ENCODE peak calls at places on chromosomes 4 and X, in eight cellular contexts. U is HAP-1; C is hippocampal formation; Z is M059J; I is substantia nigra; H is stimulated activated CD4-positive, alpha-beta T cell treated with anti-CD3 and anti-CD28 coated beads, Interleukin-15, amount 100 ng/mL, for 1 hour; R is MCF 10A; A is ACHN. K is an unnamed sample.

GRCh38 chr4:41390661-41391060 is 133.9 kb downstream of the UCHL1 start:
- DNase-seq in A (no peak), H (no peak), C (no peak), R (no peak), I (no peak), U (no peak), Z (no peak), K (no peak)

GRCh38 chrX:74925210-74926088 is at the start of gene NEXMIF:
- DNase-seq in R (no peak), I (peak; percentile 2), H (no peak), U (peak; percentile 73), A (no peak), Z (peak; percentile 7), C (no peak), K (no peak)

GRCh38 chr4:80388284-80388607 is 52.7 kb downstream of the CFAP299 start:
- DNase-seq in U (no peak), Z (no peak), R (no peak), C (no peak), A (no peak), H (no peak), I (no peak), K (no peak)

GRCh38 chr4:185811509-185812364 is at the start of gene SORBS2:
- DNase-seq in H (no peak), R (peak; percentile 43), U (peak; percentile 34), Z (peak; percentile 62), I (no peak), A (peak; percentile 79), C (peak; percentile 45), K (no peak)

GRCh38 chr4:161629694-161630441 is 533.9 kb downstream of the FSTL5 start:
- DNase-seq in I (no peak), R (peak; percentile 7), Z (peak; percentile 89), U (no peak), A (no peak), C (no peak), H (no peak), K (no peak)

GRCh38 chrX:53281321-53281822 is at the start of gene IQSEC2:
- DNase-seq in R (peak; percentile 93), A (peak; percentile 73), H (no peak), C (peak; percentile 33), Z (peak; percentile 88), U (peak; percentile 93), I (peak; percentile 27), K (no peak)

GRCh38 chrX:131783555-131784338 is 239.4 kb upstream of the STK26 start:
- DNase-seq in C (peak; percentile 78), R (peak; percentile 94), A (no peak), H (no peak), Z (peak; percentile 24), U (no peak), I (peak; percentile 32), K (no peak)

GRCh38 chr4:185254434-185254833 is 45.0 kb downstream of the SNX25 start:
- DNase-seq in A (no peak), U (no peak), I (no peak), C (no peak), R (peak; percentile 36), H (no peak), Z (peak; percentile 33), K (no peak)

GRCh38 chr4:6258741-6259140 is 10.9 kb upstream of the WFS1 start:
- DNase-seq in I (no peak), A (no peak), R (no peak), C (no peak), H (no peak), U (no peak), Z (no peak), K (no peak)